ENCODE peak calls at places on chromosomes 12 and 14, in nine cellular contexts. P, V, O, Q, E, I, D, H and A are unnamed samples.

GRCh38 chr14:104595116-104595675 is 9.4 kb downstream of the TMEM179 start:
- DNase-seq in P (no peak), V (no peak), O (no peak), Q (no peak), E (no peak), I (no peak), D (no peak), H (no peak), A (no peak)

GRCh38 chr12:58933068-58933681 is 12.9 kb upstream of the LRIG3 start:
- DNase-seq in P (no peak), V (no peak), O (no peak), Q (peak), E (no peak), I (no peak), D (no peak), H (no peak), A (no peak)

GRCh38 chr12:33825442-33825841 is 196.9 kb upstream of the ALG10 start:
- DNase-seq in P (peak), V (no peak), O (no peak), Q (no peak), E (no peak), I (peak), D (peak), H (no peak), A (no peak)

GRCh38 chr14:61620130-61620946 is 75.0 kb upstream of the HIF1A start:
- DNase-seq in P (no peak), V (no peak), O (no peak), Q (no peak), E (no peak), I (peak), D (no peak), H (peak), A (no peak)

GRCh38 chr14:102184678-102185040 is 45.0 kb downstream of the WDR20 start:
- DNase-seq in P (no peak), V (no peak), O (no peak), Q (peak), E (no peak), I (no peak), D (no peak), H (no peak), A (no peak)

GRCh38 chr12:114013601-114014345 is 47.6 kb upstream of the RBM19 start:
- DNase-seq in P (no peak), V (peak), O (no peak), Q (peak), E (no peak), I (peak), D (peak), H (no peak), A (no peak)

GRCh38 chr14:75519826-75520692 is 2.2 kb upstream of the BATF start:
- DNase-seq in P (peak), V (no peak), O (no peak), Q (no peak), E (no peak), I (peak), D (no peak), H (peak), A (no peak)

GRCh38 chr12:124576061-124576650 is 8.7 kb upstream of the NCOR2 start:
- DNase-seq in P (no peak), V (no peak), O (no peak), Q (no peak), E (no peak), I (no peak), D (no peak), H (no peak), A (no peak)

GRCh38 chr12:113066806-113067400 is 10.4 kb downstream of the DTX1 start:
- DNase-seq in P (no peak), V (no peak), O (no peak), Q (peak), E (no peak), I (no peak), D (no peak), H (no peak), A (peak)